ENCODE peak calls at places on chromosomes 5 and 9, in nine cellular contexts. One of them, this sample, is unnamed.
A peak's percentile ranks its signal among the peaks of the same experiment; 100 is the strongest.

GRCh38 chr5:68215888-68216736 is 556 bp downstream of the PIK3R1 start:
- DNase-seq in germinal center: peak; percentile 80
- DNase-seq in activated naive CD4-positive, alpha-beta T cell: no peak
- DNase-seq in naive B cell: peak; percentile 68
- DNase-seq in HCT116: no peak
- DNase-seq in epithelial cell of esophagus: peak; percentile 24
- DNase-seq in NCI-H2081: peak; percentile 80
- DNase-seq in non-pigmented ciliary epithelial cell: no peak
- DNase-seq in PC-3: no peak
- DNase-seq in this sample: no peak

GRCh38 chr9:127149010-127149409 is 26.6 kb upstream of the ANGPTL2 start:
- DNase-seq in germinal center: no peak
- DNase-seq in activated naive CD4-positive, alpha-beta T cell: no peak
- DNase-seq in naive B cell: no peak
- DNase-seq in HCT116: no peak
- DNase-seq in epithelial cell of esophagus: no peak
- DNase-seq in NCI-H2081: no peak
- DNase-seq in non-pigmented ciliary epithelial cell: no peak
- DNase-seq in PC-3: no peak
- DNase-seq in this sample: no peak

GRCh38 chr5:52864376-52864775 is 76.7 kb downstream of the ITGA1 start:
- DNase-seq in germinal center: no peak
- DNase-seq in activated naive CD4-positive, alpha-beta T cell: no peak
- DNase-seq in naive B cell: no peak
- DNase-seq in HCT116: no peak
- DNase-seq in epithelial cell of esophagus: peak; percentile 50
- DNase-seq in NCI-H2081: no peak
- DNase-seq in non-pigmented ciliary epithelial cell: no peak
- DNase-seq in PC-3: no peak
- DNase-seq in this sample: no peak

GRCh38 chr5:15500326-15500958 is 462 bp downstream of the FBXL7 start:
- DNase-seq in germinal center: no peak
- DNase-seq in activated naive CD4-positive, alpha-beta T cell: no peak
- DNase-seq in naive B cell: no peak
- DNase-seq in HCT116: no peak
- DNase-seq in epithelial cell of esophagus: peak; percentile 31
- DNase-seq in NCI-H2081: no peak
- DNase-seq in non-pigmented ciliary epithelial cell: no peak
- DNase-seq in PC-3: no peak
- DNase-seq in this sample: no peak

GRCh38 chr5:119285070-119285916 is 70.5 kb upstream of the TNFAIP8 start:
- DNase-seq in germinal center: no peak
- DNase-seq in activated naive CD4-positive, alpha-beta T cell: no peak
- DNase-seq in naive B cell: no peak
- DNase-seq in HCT116: no peak
- DNase-seq in epithelial cell of esophagus: no peak
- DNase-seq in NCI-H2081: no peak
- DNase-seq in non-pigmented ciliary epithelial cell: no peak
- DNase-seq in PC-3: no peak
- DNase-seq in this sample: no peak

GRCh38 chr5:91864902-91865420 is 481.8 kb upstream of the ARRDC3 start:
- DNase-seq in germinal center: no peak
- DNase-seq in activated naive CD4-positive, alpha-beta T cell: no peak
- DNase-seq in naive B cell: no peak
- DNase-seq in HCT116: no peak
- DNase-seq in epithelial cell of esophagus: no peak
- DNase-seq in NCI-H2081: no peak
- DNase-seq in non-pigmented ciliary epithelial cell: no peak
- DNase-seq in PC-3: peak; percentile 11
- DNase-seq in this sample: no peak

GRCh38 chr9:38047301-38048251 is 21.5 kb downstream of the SHB start:
- DNase-seq in germinal center: no peak
- DNase-seq in activated naive CD4-positive, alpha-beta T cell: no peak
- DNase-seq in naive B cell: no peak
- DNase-seq in HCT116: peak; percentile 93
- DNase-seq in epithelial cell of esophagus: peak; percentile 85
- DNase-seq in NCI-H2081: peak; percentile 55
- DNase-seq in non-pigmented ciliary epithelial cell: peak; percentile 86
- DNase-seq in PC-3: peak; percentile 96
- DNase-seq in this sample: peak; percentile 74

GRCh38 chr5:180119031-180119885 is 47.7 kb upstream of the RNF130 start:
- DNase-seq in germinal center: no peak
- DNase-seq in activated naive CD4-positive, alpha-beta T cell: no peak
- DNase-seq in naive B cell: no peak
- DNase-seq in HCT116: no peak
- DNase-seq in epithelial cell of esophagus: no peak
- DNase-seq in NCI-H2081: no peak
- DNase-seq in non-pigmented ciliary epithelial cell: no peak
- DNase-seq in PC-3: no peak
- DNase-seq in this sample: no peak

GRCh38 chr5:154740957-154741356 is 14.2 kb upstream of the LARP1 start:
- DNase-seq in germinal center: no peak
- DNase-seq in activated naive CD4-positive, alpha-beta T cell: no peak
- DNase-seq in naive B cell: no peak
- DNase-seq in HCT116: no peak
- DNase-seq in epithelial cell of esophagus: no peak
- DNase-seq in NCI-H2081: peak; percentile 68
- DNase-seq in non-pigmented ciliary epithelial cell: no peak
- DNase-seq in PC-3: no peak
- DNase-seq in this sample: no peak

GRCh38 chr5:126104951-126105350 is 318.3 kb upstream of the GRAMD2B start:
- DNase-seq in germinal center: no peak
- DNase-seq in activated naive CD4-positive, alpha-beta T cell: no peak
- DNase-seq in naive B cell: no peak
- DNase-seq in HCT116: no peak
- DNase-seq in epithelial cell of esophagus: no peak
- DNase-seq in NCI-H2081: no peak
- DNase-seq in non-pigmented ciliary epithelial cell: no peak
- DNase-seq in PC-3: no peak
- DNase-seq in this sample: no peak

GRCh38 chr9:130036099-130036498 is 6.9 kb downstream of the FNBP1 start:
- DNase-seq in germinal center: no peak
- DNase-seq in activated naive CD4-positive, alpha-beta T cell: no peak
- DNase-seq in naive B cell: no peak
- DNase-seq in HCT116: no peak
- DNase-seq in epithelial cell of esophagus: peak; percentile 69
- DNase-seq in NCI-H2081: no peak
- DNase-seq in non-pigmented ciliary epithelial cell: no peak
- DNase-seq in PC-3: peak; percentile 66
- DNase-seq in this sample: no peak

GRCh38 chr9:110152704-110153374 is 55.1 kb downstream of the C9orf152 start:
- DNase-seq in germinal center: no peak
- DNase-seq in activated naive CD4-positive, alpha-beta T cell: no peak
- DNase-seq in naive B cell: peak; percentile 52
- DNase-seq in HCT116: peak; percentile 27
- DNase-seq in epithelial cell of esophagus: peak; percentile 69
- DNase-seq in NCI-H2081: peak; percentile 54
- DNase-seq in non-pigmented ciliary epithelial cell: no peak
- DNase-seq in PC-3: peak; percentile 65
- DNase-seq in this sample: no peak

GRCh38 chr9:135076876-135077430 is 10.5 kb upstream of the OLFM1 start:
- DNase-seq in germinal center: no peak
- DNase-seq in activated naive CD4-positive, alpha-beta T cell: no peak
- DNase-seq in naive B cell: no peak
- DNase-seq in HCT116: no peak
- DNase-seq in epithelial cell of esophagus: no peak
- DNase-seq in NCI-H2081: no peak
- DNase-seq in non-pigmented ciliary epithelial cell: no peak
- DNase-seq in PC-3: no peak
- DNase-seq in this sample: no peak

GRCh38 chr5:180618830-180619562 is 27.7 kb upstream of the SCGB3A1 start:
- DNase-seq in germinal center: peak; percentile 22
- DNase-seq in activated naive CD4-positive, alpha-beta T cell: no peak
- DNase-seq in naive B cell: no peak
- DNase-seq in HCT116: no peak
- DNase-seq in epithelial cell of esophagus: peak; percentile 10
- DNase-seq in NCI-H2081: peak; percentile 39
- DNase-seq in non-pigmented ciliary epithelial cell: no peak
- DNase-seq in PC-3: no peak
- DNase-seq in this sample: no peak

GRCh38 chr5:170216262-170216864 is 16.4 kb upstream of the C5orf58 start:
- DNase-seq in germinal center: peak; percentile 26
- DNase-seq in activated naive CD4-positive, alpha-beta T cell: no peak
- DNase-seq in naive B cell: no peak
- DNase-seq in HCT116: peak; percentile 35
- DNase-seq in epithelial cell of esophagus: peak; percentile 83
- DNase-seq in NCI-H2081: no peak
- DNase-seq in non-pigmented ciliary epithelial cell: peak; percentile 44
- DNase-seq in PC-3: peak; percentile 70
- DNase-seq in this sample: no peak